ENCODE peak calls at places on chromosome 1, in ten cellular contexts. Q is body of pancreas, S is AG09309, C is esophagus muscularis mucosa, D is AG09319, F is dorsolateral prefrontal cortex, L is activated B cell treated with CpG ODN at 0.5 μM for 24 hours, H is glutamatergic neuron, K is testis, Y is epithelial cell of esophagus. E is an unnamed sample.

GRCh38 chr1:115112496-115113375 is 23.4 kb upstream of the TSPAN2 start:
- DNase-seq in Q (peak; percentile 44), S (no peak), C (no peak), D (no peak), F (no peak), L (peak; percentile 45), H (peak; percentile 72), K (peak; percentile 58), Y (peak; percentile 40), E (peak; percentile 65)

GRCh38 chr1:204746838-204747442 is 61.4 kb upstream of the LRRN2 start:
- DNase-seq in Q (peak; percentile 65), S (peak; percentile 11), C (peak; percentile 86), D (no peak), F (no peak), L (peak; percentile 25), H (peak; percentile 68), K (peak; percentile 69), Y (peak; percentile 59), E (peak; percentile 44)

GRCh38 chr1:155064109-155064812 is 721 bp downstream of the EFNA4 start:
- DNase-seq in Q (peak; percentile 44), S (no peak), C (no peak), D (no peak), F (no peak), L (no peak), H (no peak), K (peak; percentile 55), Y (peak; percentile 36), E (no peak)

GRCh38 chr1:217191441-217191840 is 439.4 kb downstream of the GPATCH2 start:
- DNase-seq in Q (no peak), S (no peak), C (no peak), D (no peak), F (no peak), L (no peak), H (no peak), K (no peak), Y (peak; percentile 21), E (no peak)

GRCh38 chr1:78607334-78607927 is 12.8 kb upstream of the IFI44L start:
- DNase-seq in Q (no peak), S (no peak), C (no peak), D (peak; percentile 19), F (no peak), L (no peak), H (no peak), K (no peak), Y (peak; percentile 40), E (no peak)

GRCh38 chr1:34845131-34845901 is 14.2 kb downstream of the SMIM12 start:
- DNase-seq in Q (no peak), S (no peak), C (no peak), D (no peak), F (no peak), L (no peak), H (no peak), K (no peak), Y (no peak), E (no peak)

GRCh38 chr1:4650486-4650885 is 3.9 kb upstream of the AJAP1 start:
- DNase-seq in Q (no peak), S (no peak), C (no peak), D (no peak), F (no peak), L (no peak), H (no peak), K (no peak), Y (peak; percentile 63), E (no peak)

GRCh38 chr1:43962324-43962723 is 7.5 kb upstream of the DPH2 start:
- DNase-seq in Q (no peak), S (no peak), C (no peak), D (no peak), F (no peak), L (no peak), H (no peak), K (no peak), Y (no peak), E (no peak)

DNA sequence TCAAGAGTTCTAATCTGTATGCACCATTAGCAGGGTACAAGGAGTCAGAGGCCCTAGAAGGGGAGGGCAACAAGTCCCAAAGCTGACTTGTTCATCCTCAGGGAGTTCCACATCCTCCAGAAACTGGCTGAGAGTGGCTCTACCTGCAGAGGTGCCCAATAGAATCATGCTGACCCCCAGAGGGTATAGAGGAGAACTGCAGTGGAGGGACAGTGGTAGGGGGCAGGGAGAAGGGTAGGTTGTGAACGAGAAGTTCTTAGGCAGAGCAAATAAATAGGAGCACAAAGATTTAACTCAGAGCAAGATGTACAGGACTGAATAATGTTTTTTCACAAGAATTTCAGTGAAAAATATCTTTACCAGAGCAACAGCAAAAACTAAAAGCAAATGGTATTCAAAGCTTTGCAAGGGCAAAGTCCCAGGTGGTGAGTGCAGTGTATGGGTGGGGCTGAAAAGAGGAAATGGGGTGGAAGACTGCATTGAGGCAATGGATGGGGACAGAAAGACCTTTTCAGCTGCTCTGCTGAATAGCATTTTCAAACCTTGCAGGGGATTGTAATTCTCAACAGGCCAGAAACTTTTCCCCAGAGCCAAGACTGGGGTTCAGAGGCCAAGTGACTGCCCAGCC is 3.1 kb downstream of the FCRL2 start:
- DNase-seq in Q (no peak), S (no peak), C (no peak), D (no peak), F (no peak), L (no peak), H (no peak), K (no peak), Y (no peak), E (no peak)
- TF ChIP-seq CTCF in Q (peak; percentile 16), S (no peak), C (no peak), D (no peak), F (no peak), L (peak; percentile 34), H (no peak), K (no peak), Y (no peak), E (peak; percentile 31)

GRCh38 chr1:27572679-27573426 is 31.1 kb downstream of the AHDC1 start:
- DNase-seq in Q (no peak), S (no peak), C (no peak), D (no peak), F (no peak), L (no peak), H (peak; percentile 67), K (no peak), Y (peak; percentile 46), E (no peak)

GRCh38 chr1:27574001-27574781 is 29.8 kb downstream of the AHDC1 start:
- DNase-seq in Q (peak; percentile 54), S (no peak), C (no peak), D (no peak), F (no peak), L (no peak), H (no peak), K (no peak), Y (no peak), E (no peak)

GRCh38 chr1:27576846-27577245 is 27.1 kb downstream of the AHDC1 start:
- DNase-seq in Q (no peak), S (no peak), C (no peak), D (no peak), F (no peak), L (no peak), H (no peak), K (no peak), Y (no peak), E (no peak)

GRCh38 chr1:27575861-27576331 is 28.0 kb downstream of the AHDC1 start:
- DNase-seq in Q (peak; percentile 88), S (no peak), C (peak; percentile 93), D (no peak), F (no peak), L (peak; percentile 42), H (no peak), K (peak; percentile 69), Y (peak; percentile 70), E (no peak)

DNA sequence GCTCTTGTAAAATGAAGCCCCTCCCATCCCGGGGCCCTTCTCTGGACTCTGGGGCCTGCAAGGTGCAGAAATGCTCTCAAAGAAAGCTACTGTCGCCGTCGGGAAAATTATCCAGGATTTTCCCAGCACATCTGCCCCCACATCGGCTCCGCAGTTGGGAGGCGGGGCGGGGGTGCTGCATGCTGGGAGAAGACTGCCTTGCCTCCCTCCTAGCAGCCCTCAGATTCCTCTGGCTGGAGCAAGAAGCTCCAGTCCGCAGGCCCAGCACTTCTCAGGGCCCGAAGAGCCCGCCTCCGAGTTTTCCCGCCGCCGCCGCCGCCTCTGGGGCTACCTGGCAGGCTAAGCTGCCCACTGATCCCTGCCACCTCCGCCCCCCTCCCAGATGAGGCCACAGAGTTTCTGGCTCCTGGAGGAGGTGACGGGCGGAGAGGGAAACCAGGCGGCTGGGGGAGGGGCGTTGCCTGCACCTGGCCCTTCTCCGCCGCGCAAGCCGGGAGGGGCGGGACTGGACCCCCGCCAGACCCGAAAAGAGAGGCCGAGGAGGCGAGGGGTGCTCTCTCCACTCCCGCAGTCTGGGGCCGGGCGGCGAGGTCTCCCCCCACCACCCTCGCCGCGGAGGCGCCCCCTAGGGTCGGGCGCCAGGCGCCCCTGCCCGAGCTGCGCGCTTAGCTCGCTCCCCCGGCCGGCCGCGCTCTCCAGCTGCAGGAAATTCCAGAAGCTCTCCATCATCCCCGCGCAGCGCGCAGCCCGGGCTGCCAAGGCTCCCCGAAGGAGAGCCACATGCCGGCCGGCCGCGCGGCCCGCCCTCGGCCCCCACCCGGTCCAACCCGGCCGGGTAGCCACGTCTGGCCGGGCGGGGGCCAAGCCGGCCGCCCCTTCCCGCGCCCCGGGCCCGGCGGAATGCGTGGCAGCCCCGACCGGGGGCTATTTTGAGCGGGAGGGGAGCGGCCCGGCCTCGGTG is 28.8 kb downstream of the AHDC1 start:
- DNase-seq in Q (peak; percentile 92), S (no peak), C (no peak), D (no peak), F (no peak), L (no peak), H (peak; percentile 76), K (peak; percentile 70), Y (peak; percentile 81), E (peak; percentile 52)
- TF ChIP-seq CTCF in Q (peak; percentile 29), S (peak; percentile 11), C (peak; percentile 21), D (peak; percentile 5), F (no peak), L (no peak), H (peak; percentile 34), K (peak; percentile 6), Y (no peak), E (peak; percentile 61)

GRCh38 chr1:67771152-67771551 is 62.1 kb downstream of the GNG12 start:
- DNase-seq in Q (peak; percentile 85), S (no peak), C (no peak), D (no peak), F (no peak), L (no peak), H (no peak), K (no peak), Y (peak; percentile 95), E (no peak)
- TF ChIP-seq CTCF in Q (peak; percentile 43), S (peak; percentile 29), C (peak; percentile 15), D (no peak), F (no peak), L (no peak), H (no peak), K (no peak), Y (peak; percentile 54), E (no peak)

GRCh38 chr1:64243757-64244080 is 40.3 kb downstream of the UBE2U start:
- DNase-seq in Q (no peak), S (no peak), C (no peak), D (no peak), F (no peak), L (no peak), H (no peak), K (no peak), Y (no peak), E (no peak)

GRCh38 chr1:64236584-64236983 is 33.2 kb downstream of the UBE2U start:
- DNase-seq in Q (no peak), S (no peak), C (no peak), D (no peak), F (no peak), L (no peak), H (no peak), K (no peak), Y (no peak), E (no peak)

GRCh38 chr1:64241069-64241468 is 37.6 kb downstream of the UBE2U start:
- DNase-seq in Q (no peak), S (no peak), C (no peak), D (no peak), F (no peak), L (no peak), H (no peak), K (no peak), Y (no peak), E (no peak)

GRCh38 chr1:64242895-64243756 is 39.7 kb downstream of the UBE2U start:
- DNase-seq in Q (no peak), S (peak; percentile 13), C (no peak), D (no peak), F (no peak), L (no peak), H (no peak), K (no peak), Y (peak; percentile 50), E (no peak)

GRCh38 chr1:64240209-64240608 is 36.8 kb downstream of the UBE2U start:
- DNase-seq in Q (no peak), S (peak; percentile 31), C (no peak), D (no peak), F (no peak), L (no peak), H (no peak), K (no peak), Y (no peak), E (no peak)
- TF ChIP-seq CTCF in Q (no peak), S (peak; percentile 37), C (no peak), D (peak; percentile 35), F (no peak), L (no peak), H (no peak), K (no peak), Y (no peak), E (no peak)

E was measured in neural crest cell.